ENCODE peak calls at places on chromosomes 7 and 10, in six cellular contexts. N is fibroblast of lung, D is mesendoderm, S is neural progenitor cell, H is endothelial cell of umbilical vein, Q is K562. R is an unnamed sample.

GRCh38 chr10:27451054-27451453 is 53.0 kb upstream of the RAB18 start:
- DNase-seq in N (no peak), D (no peak), S (no peak), H (no peak), Q (no peak), R (no peak)

GRCh38 chr7:2859952-2860351 is 15.8 kb upstream of the GNA12 start:
- DNase-seq in N (no peak), D (no peak), S (no peak), H (no peak), Q (no peak), R (no peak)

GRCh38 chr7:1531263-1531978 is 919 bp downstream of the MAFK start:
- DNase-seq in N (peak; percentile 24), D (no peak), S (no peak), H (peak; percentile 60), Q (no peak), R (peak; percentile 38)

GRCh38 chr7:38929460-38930171 is 20.6 kb upstream of the VPS41 start:
- DNase-seq in N (peak; percentile 60), D (no peak), S (no peak), H (peak; percentile 41), Q (peak; percentile 41), R (no peak)

GRCh38 chr10:60816624-60817023 is 38.3 kb downstream of the CDK1 start:
- DNase-seq in N (peak; percentile 81), D (peak; percentile 85), S (peak; percentile 81), H (peak; percentile 88), Q (peak; percentile 88), R (peak; percentile 97)

GRCh38 chr7:156984209-156984891 is 26.1 kb downstream of the MNX1 start:
- DNase-seq in N (no peak), D (no peak), S (no peak), H (no peak), Q (no peak), R (no peak)

GRCh38 chr7:80392229-80393169 is 119.4 kb downstream of the GNAT3 start:
- DNase-seq in N (peak; percentile 26), D (no peak), S (no peak), H (peak; percentile 57), Q (no peak), R (peak; percentile 77)

GRCh38 chr7:30985756-30986155 is 22.0 kb downstream of the GHRHR start:
- DNase-seq in N (no peak), D (no peak), S (no peak), H (peak; percentile 43), Q (no peak), R (no peak)

GRCh38 chr7:132390705-132391104 is 185.6 kb downstream of the PLXNA4 start:
- DNase-seq in N (peak; percentile 94), D (no peak), S (no peak), H (no peak), Q (no peak), R (peak; percentile 72)

GRCh38 chr10:117597216-117597615 is 54.7 kb downstream of the EMX2 start:
- DNase-seq in N (no peak), D (no peak), S (no peak), H (no peak), Q (no peak), R (peak; percentile 58)

GRCh38 chr10:21263266-21263803 is 262.1 kb downstream of the SKIDA1 start:
- DNase-seq in N (no peak), D (no peak), S (no peak), H (no peak), Q (peak; percentile 31), R (no peak)

GRCh38 chr7:1022356-1022755 is 22.0 kb upstream of the GPR146 start:
- DNase-seq in N (no peak), D (no peak), S (no peak), H (no peak), Q (no peak), R (no peak)

GRCh38 chr7:94698275-94698674 is 42.3 kb upstream of the SGCE start:
- DNase-seq in N (peak; percentile 81), D (peak; percentile 68), S (no peak), H (peak; percentile 92), Q (no peak), R (peak; percentile 78)

GRCh38 chr7:43211276-43211675 is 98.8 kb downstream of the HECW1 start:
- DNase-seq in N (no peak), D (peak; percentile 74), S (peak; percentile 27), H (no peak), Q (no peak), R (peak; percentile 14)

GRCh38 chr7:21507627-21508343 is 35.1 kb upstream of the DNAH11 start:
- DNase-seq in N (peak; percentile 15), D (peak; percentile 65), S (peak; percentile 66), H (peak; percentile 52), Q (peak; percentile 65), R (peak; percentile 74)

GRCh38 chr7:68722044-68722443 is 876.2 kb upstream of the AUTS2 start:
- DNase-seq in N (no peak), D (no peak), S (no peak), H (no peak), Q (no peak), R (no peak)

GRCh38 chr10:91573320-91573719 is 59.6 kb downstream of the PPP1R3C start:
- DNase-seq in N (no peak), D (no peak), S (no peak), H (no peak), Q (no peak), R (no peak)
- H3K9ac ChIP-seq in N (no peak overlapping the region), D (no peak overlapping the region), S (no peak overlapping the region), H (no peak overlapping the region), Q (no peak overlapping the region), R (no peak overlapping the region)

GRCh38 chr10:15877836-15878576 is 17.7 kb upstream of the MINDY3 start:
- DNase-seq in N (no peak), D (peak; percentile 48), S (peak; percentile 2), H (no peak), Q (peak; percentile 57), R (peak; percentile 15)
- H3K9ac ChIP-seq in N (no peak overlapping the region), D (no peak overlapping the region), S (no peak overlapping the region), H (no peak overlapping the region), Q (peak overlapping the region; percentile 23), R (no peak overlapping the region)

DNA sequence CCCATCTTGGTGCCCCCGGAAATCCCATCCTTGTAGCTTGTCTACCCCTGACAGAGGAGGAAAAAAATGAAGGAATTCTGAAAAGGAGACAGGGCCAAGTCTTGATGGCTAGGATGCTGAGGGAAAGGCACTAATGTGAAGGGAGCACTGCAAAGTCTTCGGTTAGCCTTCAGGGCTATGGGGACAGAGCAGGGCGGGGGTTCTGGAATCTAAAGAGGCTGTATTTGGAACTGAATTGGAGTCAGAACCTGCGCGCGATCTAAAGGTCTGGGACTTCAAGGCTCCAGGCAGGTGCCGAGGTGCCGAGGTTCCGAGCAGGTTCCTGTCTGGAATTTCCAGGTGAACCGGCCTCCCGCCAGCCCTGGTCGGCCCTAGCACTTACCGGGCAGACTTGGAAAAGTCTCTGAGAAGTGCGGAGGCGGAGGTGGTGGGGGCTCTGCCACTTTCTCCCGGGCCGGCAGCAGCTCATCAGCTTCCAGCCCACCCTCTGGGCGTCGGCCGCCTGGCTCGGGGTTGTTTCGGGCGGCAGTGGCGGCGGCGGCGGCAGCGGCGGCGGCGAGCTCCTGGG is 781 bp downstream of the GBX1 start:
- DNase-seq in N (no peak), D (no peak), S (no peak), H (no peak), Q (no peak), R (no peak)
- H3K9ac ChIP-seq in N (no peak overlapping the region), D (no peak overlapping the region), S (no peak overlapping the region), H (no peak overlapping the region), Q (no peak overlapping the region), R (no peak overlapping the region)

GRCh38 chr10:43574035-43574892 is at the start of gene ZNF239:
- DNase-seq in N (peak; percentile 89), D (peak; percentile 90), S (peak; percentile 85), H (peak; percentile 56), Q (peak; percentile 98), R (peak; percentile 86)
- H3K9ac ChIP-seq in N (peak within 1 kb of the TSS; percentile 65), D (peak within 1 kb of the TSS; percentile 73), S (no peak within 1 kb of the TSS), H (no peak within 1 kb of the TSS), Q (peak within 1 kb of the TSS; percentile 79), R (peak within 1 kb of the TSS; percentile 64)

GRCh38 chr10:72334832-72335393 is 19.8 kb downstream of the DNAJB12 start:
- DNase-seq in N (peak; percentile 96), D (no peak), S (no peak), H (peak; percentile 87), Q (no peak), R (no peak)
- H3K9ac ChIP-seq in N (peak overlapping the region; percentile 56), D (no peak overlapping the region), S (no peak overlapping the region), H (peak overlapping the region; percentile 83), Q (no peak overlapping the region), R (no peak overlapping the region)

GRCh38 chr10:8050561-8051108 is 3.9 kb upstream of the GATA3 start:
- DNase-seq in N (peak; percentile 43), D (peak; percentile 89), S (peak; percentile 87), H (no peak), Q (no peak), R (peak; percentile 75)
- H3K9ac ChIP-seq in N (no peak overlapping the region), D (peak overlapping the region; percentile 90), S (no peak overlapping the region), H (peak overlapping the region; percentile 90), Q (no peak overlapping the region), R (peak overlapping the region; percentile 63)